ENCODE peak calls at places on chromosomes 1 and 21, in nine cellular contexts. Q is brain microvascular endothelial cell; N is CD4-positive, CD25-positive, alpha-beta regulatory T cell; P is T-helper 17 cell; E is CD4-positive, alpha-beta T cell; V is activated T-helper 1 cell treated with Interleukin-2 at 50 U/mL for 16 hours; M is head of caudate nucleus; F is foreskin fibroblast; G is NCI-H1105. O is an unnamed sample.

GRCh38 chr1:42928859-42929258 is 29.8 kb downstream of the SLC2A1 start:
- DNase-seq in Q (no peak), N (no peak), P (no peak), E (no peak), V (no peak), M (no peak), F (no peak), G (no peak), O (no peak)

GRCh38 chr1:222310830-222311229 is 237.1 kb downstream of the HHIPL2 start:
- DNase-seq in Q (no peak), N (no peak), P (no peak), E (no peak), V (peak), M (peak), F (no peak), G (no peak), O (no peak)

GRCh38 chr1:110857964-110858948 is 14.7 kb upstream of the CD53 start:
- DNase-seq in Q (no peak), N (no peak), P (no peak), E (no peak), V (no peak), M (no peak), F (no peak), G (no peak), O (no peak)

GRCh38 chr1:170856455-170856854 is 78.9 kb upstream of the MROH9 start:
- DNase-seq in Q (no peak), N (no peak), P (no peak), E (no peak), V (no peak), M (no peak), F (peak), G (no peak), O (no peak)

GRCh38 chr1:217482356-217483102 is 148.4 kb downstream of the GPATCH2 start:
- DNase-seq in Q (peak), N (no peak), P (no peak), E (no peak), V (no peak), M (no peak), F (peak), G (no peak), O (peak)

GRCh38 chr1:101079341-101079740 is 53.8 kb upstream of the DPH5 start:
- DNase-seq in Q (no peak), N (no peak), P (no peak), E (no peak), V (no peak), M (no peak), F (no peak), G (no peak), O (no peak)

GRCh38 chr1:75643460-75643859 is 32.5 kb upstream of the SLC44A5 start:
- DNase-seq in Q (no peak), N (no peak), P (no peak), E (no peak), V (no peak), M (no peak), F (no peak), G (no peak), O (no peak)

GRCh38 chr1:25018878-25019277 is 88.8 kb upstream of the RUNX3 start:
- DNase-seq in Q (no peak), N (no peak), P (no peak), E (no peak), V (no peak), M (no peak), F (no peak), G (no peak), O (no peak)

GRCh38 chr21:15978158-15978805 is 248.5 kb downstream of the USP25 start:
- DNase-seq in Q (no peak), N (no peak), P (no peak), E (no peak), V (no peak), M (no peak), F (no peak), G (no peak), O (no peak)

GRCh38 chr1:87951852-87952251 is 623.2 kb downstream of the LMO4 start:
- DNase-seq in Q (no peak), N (no peak), P (no peak), E (no peak), V (no peak), M (no peak), F (no peak), G (no peak), O (no peak)

GRCh38 chr1:201347498-201348210 is 29.8 kb downstream of the TNNT2 start:
- DNase-seq in Q (no peak), N (no peak), P (no peak), E (no peak), V (no peak), M (no peak), F (no peak), G (no peak), O (no peak)

GRCh38 chr1:48536477-48536876 is 64.5 kb upstream of the SPATA6 start:
- DNase-seq in Q (no peak), N (no peak), P (no peak), E (no peak), V (no peak), M (no peak), F (no peak), G (no peak), O (no peak)

GRCh38 chr1:184479435-184480202 is 92.8 kb downstream of the C1orf21 start:
- DNase-seq in Q (no peak), N (no peak), P (no peak), E (no peak), V (no peak), M (no peak), F (no peak), G (no peak), O (no peak)

GRCh38 chr1:150555198-150555970 is 6.2 kb downstream of the ADAMTSL4 start:
- DNase-seq in Q (no peak), N (no peak), P (no peak), E (no peak), V (no peak), M (no peak), F (no peak), G (no peak), O (no peak)

GRCh38 chr1:236862615-236863211 is 67.6 kb downstream of the MTR start:
- DNase-seq in Q (no peak), N (no peak), P (no peak), E (no peak), V (no peak), M (no peak), F (peak), G (no peak), O (no peak)

GRCh38 chr21:44354001-44354405 is 582 bp downstream of the TRPM2 start:
- DNase-seq in Q (no peak), N (no peak), P (no peak), E (no peak), V (no peak), M (no peak), F (no peak), G (no peak), O (no peak)

GRCh38 chr1:55854911-55855310 is 639.7 kb upstream of the USP24 start:
- DNase-seq in Q (no peak), N (no peak), P (no peak), E (no peak), V (no peak), M (no peak), F (no peak), G (no peak), O (peak)

GRCh38 chr1:59730759-59731478 is 83.8 kb upstream of the HOOK1 start:
- DNase-seq in Q (peak), N (no peak), P (no peak), E (no peak), V (no peak), M (peak), F (peak), G (no peak), O (peak)

GRCh38 chr1:236389253-236389652 is 4.8 kb upstream of the EDARADD start:
- DNase-seq in Q (no peak), N (no peak), P (no peak), E (no peak), V (no peak), M (no peak), F (no peak), G (no peak), O (no peak)

GRCh38 chr21:34881894-34882371 is 167.2 kb downstream of the RUNX1 start:
- DNase-seq in Q (no peak), N (no peak), P (no peak), E (no peak), V (no peak), M (no peak), F (peak), G (no peak), O (peak)

GRCh38 chr1:235843458-235843857 is 23.2 kb downstream of the LYST start:
- DNase-seq in Q (peak), N (no peak), P (no peak), E (no peak), V (no peak), M (no peak), F (no peak), G (peak), O (peak)

GRCh38 chr1:39729030-39729429 is 9.7 kb upstream of the PPIE start:
- DNase-seq in Q (no peak), N (no peak), P (no peak), E (no peak), V (no peak), M (no peak), F (peak), G (no peak), O (no peak)

GRCh38 chr1:34407140-34407539 is 230.4 kb downstream of the C1orf94 start:
- DNase-seq in Q (no peak), N (no peak), P (no peak), E (no peak), V (no peak), M (no peak), F (no peak), G (no peak), O (peak)

GRCh38 chr1:220915117-220915440 is 35.8 kb downstream of the HLX start:
- DNase-seq in Q (no peak), N (no peak), P (no peak), E (no peak), V (no peak), M (no peak), F (no peak), G (no peak), O (no peak)

GRCh38 chr21:44316277-44316900 is 16.5 kb downstream of the PFKL start:
- DNase-seq in Q (no peak), N (no peak), P (no peak), E (no peak), V (no peak), M (no peak), F (no peak), G (no peak), O (no peak)

GRCh38 chr1:215539803-215540575 is 27.1 kb upstream of the KCTD3 start:
- DNase-seq in Q (no peak), N (no peak), P (no peak), E (no peak), V (no peak), M (no peak), F (peak), G (peak), O (no peak)

GRCh38 chr1:206691604-206692003 is 6.9 kb downstream of the MAPKAPK2 start:
- DNase-seq in Q (no peak), N (no peak), P (no peak), E (no peak), V (no peak), M (no peak), F (peak), G (no peak), O (no peak)

GRCh38 chr1:118973536-118974160 is 14.5 kb downstream of the TBX15 start:
- DNase-seq in Q (no peak), N (no peak), P (no peak), E (no peak), V (no peak), M (no peak), F (no peak), G (no peak), O (no peak)

GRCh38 chr21:26117972-26118367 is 52.6 kb downstream of the APP start:
- DNase-seq in Q (no peak), N (no peak), P (no peak), E (no peak), V (no peak), M (no peak), F (no peak), G (no peak), O (no peak)

GRCh38 chr1:172699111-172699510 is 40.2 kb downstream of the FASLG start:
- DNase-seq in Q (peak), N (peak), P (peak), E (peak), V (peak), M (no peak), F (no peak), G (no peak), O (no peak)

GRCh38 chr1:42081475-42081874 is 71.7 kb upstream of the GUCA2B start:
- DNase-seq in Q (no peak), N (no peak), P (no peak), E (no peak), V (no peak), M (no peak), F (no peak), G (no peak), O (no peak)

GRCh38 chr1:39478536-39478935 is 12.9 kb upstream of the BMP8A start:
- DNase-seq in Q (no peak), N (no peak), P (no peak), E (no peak), V (no peak), M (no peak), F (no peak), G (no peak), O (no peak)

GRCh38 chr1:85617582-85618237 is 37.1 kb downstream of the CCN1 start:
- DNase-seq in Q (peak), N (no peak), P (no peak), E (no peak), V (no peak), M (no peak), F (peak), G (no peak), O (peak)

O was measured in AG08396.